ENCODE peak calls at places on chromosomes 12 and 14, in four cellular contexts. N is NCI-H1930, C is tibial nerve, U is LoVo. I is an unnamed sample.

GRCh38 chr12:75923964-75924666 is 107.5 kb downstream of the PHLDA1 start:
- DNase-seq in C (no peak), U (no peak), N (no peak), I (no peak)

GRCh38 chr12:6627598-6627997 is 8.2 kb downstream of the LPAR5 start:
- DNase-seq in U (no peak), N (no peak), C (no peak), I (no peak)

GRCh38 chr14:103539056-103539825 is 10.2 kb downstream of the TRMT61A start:
- DNase-seq in N (no peak), U (no peak), C (no peak), I (no peak)

GRCh38 chr12:110670161-110670701 is 18.7 kb downstream of the HVCN1 start:
- DNase-seq in U (no peak), N (no peak), C (no peak), I (no peak)

GRCh38 chr12:106090586-106091411 is 48.0 kb downstream of the NUAK1 start:
- DNase-seq in C (no peak), U (no peak), N (no peak), I (no peak)

GRCh38 chr14:69963966-69964365 is 84.8 kb downstream of the SMOC1 start:
- DNase-seq in U (no peak), C (no peak), N (no peak), I (peak)

GRCh38 chr12:4779749-4780148 is 59.5 kb downstream of the GALNT8 start:
- DNase-seq in C (no peak), N (no peak), U (no peak), I (no peak)

GRCh38 chr12:4881665-4882064 is 28.0 kb upstream of the KCNA1 start:
- DNase-seq in N (no peak), C (no peak), U (no peak), I (no peak)

GRCh38 chr12:27179399-27180214 is 64.5 kb upstream of the STK38L start:
- DNase-seq in N (no peak), C (peak), U (peak), I (no peak)

GRCh38 chr12:120940799-120941198 is 36.6 kb upstream of the SPPL3 start:
- DNase-seq in C (no peak), N (no peak), U (no peak), I (no peak)

GRCh38 chr14:90893510-90893909 is 77.3 kb upstream of the TTC7B start:
- DNase-seq in U (no peak), N (no peak), C (no peak), I (no peak)

GRCh38 chr14:59695198-59695597 is 118.6 kb upstream of the CCDC175 start:
- DNase-seq in N (no peak), C (peak), U (no peak), I (no peak)

GRCh38 chr12:46377678-46378077 is 5.1 kb upstream of the SLC38A2 start:
- DNase-seq in U (no peak), C (no peak), N (no peak), I (no peak)

GRCh38 chr14:58755026-58755929 is 117.5 kb downstream of the DACT1 start:
- DNase-seq in U (no peak), C (no peak), N (no peak), I (no peak)

GRCh38 chr12:55698965-55699364 is 8.7 kb downstream of the ITGA7 start:
- DNase-seq in U (no peak), C (no peak), N (no peak), I (no peak)

GRCh38 chr14:103607039-103607668 is 21.9 kb upstream of the KLC1 start:
- DNase-seq in N (no peak), U (no peak), C (peak), I (peak)

GRCh38 chr12:11797317-11797913 is 147.9 kb downstream of the ETV6 start:
- DNase-seq in U (no peak), C (no peak), N (no peak), I (no peak)

GRCh38 chr14:99185436-99186068 is 86.4 kb downstream of the BCL11B start:
- DNase-seq in C (no peak), N (no peak), U (no peak), I (no peak)

GRCh38 chr14:101132588-101132987 is 229.1 kb upstream of the RTL1 start:
- DNase-seq in C (peak), U (no peak), N (no peak), I (no peak)

GRCh38 chr14:93160353-93160801 is 24.3 kb downstream of the MOAP1 start:
- DNase-seq in N (no peak), C (no peak), U (no peak), I (no peak)

GRCh38 chr14:22824711-22825359 is 4.9 kb upstream of the MRPL52 start:
- DNase-seq in U (peak), C (no peak), N (no peak), I (no peak)

GRCh38 chr14:21414137-21414631 is 30.4 kb upstream of the SUPT16H start:
- DNase-seq in N (no peak), U (no peak), C (no peak), I (no peak)

GRCh38 chr12:50933459-50934124 is 18.8 kb upstream of the HIGD1C start:
- DNase-seq in U (no peak), C (no peak), N (no peak), I (no peak)

GRCh38 chr14:104894331-104895206 is 29.5 kb downstream of the CEP170B start:
- DNase-seq in N (no peak), C (no peak), U (no peak), I (no peak)